ENCODE peak calls at places on chromosomes 2 and 18, in seven cellular contexts. G is cardiac fibroblast, E is AG09309, O is adipocyte, H is H7, J is left lung, L is HCT116. Y is an unnamed sample.

GRCh38 chr18:35564795-35565453 is 16.6 kb upstream of the GALNT1 start:
- DNase-seq in G (no peak), E (no peak), O (no peak), H (no peak), J (no peak), L (no peak), Y (no peak)

GRCh38 chr2:236338495-236339184 is 74.4 kb upstream of the ASB18 start:
- DNase-seq in G (no peak), E (no peak), O (peak; percentile 5), H (peak; percentile 84), J (no peak), L (no peak), Y (no peak)

GRCh38 chr2:196170681-196171247 is 614 bp downstream of the STK17B start:
- DNase-seq in G (peak; percentile 69), E (no peak), O (peak; percentile 62), H (peak; percentile 40), J (peak; percentile 89), L (no peak), Y (peak; percentile 83)

GRCh38 chr18:57900906-57901305 is 97.8 kb upstream of the ATP8B1 start:
- DNase-seq in G (peak; percentile 61), E (no peak), O (peak; percentile 12), H (no peak), J (no peak), L (no peak), Y (no peak)

GRCh38 chr2:23925702-23926288 is 1.1 kb downstream of the ATAD2B start:
- DNase-seq in G (peak; percentile 74), E (no peak), O (peak; percentile 73), H (peak; percentile 23), J (no peak), L (no peak), Y (no peak)

GRCh38 chr2:71893646-71894045 is 254.0 kb downstream of the CYP26B1 start:
- DNase-seq in G (no peak), E (no peak), O (no peak), H (peak; percentile 29), J (no peak), L (no peak), Y (no peak)

GRCh38 chr2:42182654-42183308 is 13.6 kb downstream of the EML4 start:
- DNase-seq in G (no peak), E (no peak), O (no peak), H (no peak), J (no peak), L (no peak), Y (no peak)

GRCh38 chr18:43866696-43867095 is 589.4 kb upstream of the SYT4 start:
- DNase-seq in G (no peak), E (no peak), O (no peak), H (no peak), J (no peak), L (no peak), Y (no peak)

GRCh38 chr18:484749-485464 is 15.6 kb downstream of the COLEC12 start:
- DNase-seq in G (no peak), E (no peak), O (no peak), H (no peak), J (no peak), L (no peak), Y (no peak)

GRCh38 chr2:120007851-120008250 is 5.0 kb upstream of the EPB41L5 start:
- DNase-seq in G (no peak), E (no peak), O (no peak), H (no peak), J (no peak), L (no peak), Y (no peak)

GRCh38 chr2:78546843-78547242 is 478.7 kb upstream of the REG3G start:
- DNase-seq in G (no peak), E (no peak), O (no peak), H (no peak), J (no peak), L (no peak), Y (no peak)

GRCh38 chr2:105324732-105325131 is 4.8 kb downstream of the TGFBRAP1 start:
- DNase-seq in G (peak; percentile 65), E (peak; percentile 71), O (peak; percentile 87), H (no peak), J (no peak), L (no peak), Y (no peak)

GRCh38 chr2:106205488-106205887 is 11.4 kb upstream of the UXS1 start:
- DNase-seq in G (no peak), E (no peak), O (no peak), H (no peak), J (no peak), L (no peak), Y (no peak)

GRCh38 chr2:99864561-99865216 is 277.7 kb downstream of the AFF3 start:
- DNase-seq in G (peak; percentile 63), E (peak; percentile 41), O (peak; percentile 76), H (no peak), J (no peak), L (no peak), Y (peak; percentile 43)

GRCh38 chr2:189555243-189555642 is 25.3 kb downstream of the SLC40A1 start:
- DNase-seq in G (no peak), E (no peak), O (peak; percentile 49), H (no peak), J (no peak), L (no peak), Y (no peak)
- H3K4me3 ChIP-seq in G (no peak overlapping the region), E (no peak overlapping the region), O (no peak overlapping the region), H (no peak overlapping the region), J (no peak overlapping the region), L (no peak overlapping the region), Y (no peak overlapping the region)

DNA sequence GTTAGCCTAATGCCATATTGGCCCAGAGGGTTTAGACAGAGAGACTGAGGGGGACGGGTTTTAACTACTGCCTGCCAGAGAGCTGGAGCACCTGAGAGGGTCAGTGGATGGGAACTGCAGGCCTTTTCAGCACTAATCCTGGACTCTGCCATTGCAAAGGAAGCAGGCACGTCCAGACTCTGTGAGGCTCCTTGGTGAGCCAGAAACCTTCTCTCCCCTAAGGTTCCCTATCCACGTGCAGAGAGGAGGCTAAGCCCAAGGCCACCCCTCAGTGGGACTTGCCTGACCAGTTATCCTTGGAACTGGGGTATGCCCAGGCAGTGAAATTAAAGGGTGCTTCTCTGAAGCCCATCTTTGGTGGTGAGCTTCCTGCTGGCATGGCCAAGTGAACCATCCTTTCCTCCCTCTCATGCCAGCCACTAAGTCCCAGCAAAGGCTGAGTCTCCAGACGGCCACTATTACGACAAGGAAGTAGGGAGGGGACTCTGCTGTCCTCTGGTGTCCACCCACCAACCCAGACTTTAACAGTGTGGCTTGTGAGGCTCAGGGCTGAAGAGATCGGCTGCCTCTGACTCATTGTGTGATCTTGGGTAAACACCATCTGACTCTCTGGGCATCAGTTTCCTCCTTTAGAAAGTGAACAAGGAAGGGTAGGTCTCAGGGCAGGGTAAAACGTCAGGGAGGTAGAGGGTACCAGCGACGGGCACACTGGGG is 3.9 kb upstream of the MLPH start:
- DNase-seq in G (peak; percentile 67), E (peak; percentile 21), O (peak; percentile 49), H (no peak), J (no peak), L (no peak), Y (no peak)
- H3K4me3 ChIP-seq in G (no peak overlapping the region), E (no peak overlapping the region), O (no peak overlapping the region), H (no peak overlapping the region), J (no peak overlapping the region), L (no peak overlapping the region), Y (no peak overlapping the region)

DNA sequence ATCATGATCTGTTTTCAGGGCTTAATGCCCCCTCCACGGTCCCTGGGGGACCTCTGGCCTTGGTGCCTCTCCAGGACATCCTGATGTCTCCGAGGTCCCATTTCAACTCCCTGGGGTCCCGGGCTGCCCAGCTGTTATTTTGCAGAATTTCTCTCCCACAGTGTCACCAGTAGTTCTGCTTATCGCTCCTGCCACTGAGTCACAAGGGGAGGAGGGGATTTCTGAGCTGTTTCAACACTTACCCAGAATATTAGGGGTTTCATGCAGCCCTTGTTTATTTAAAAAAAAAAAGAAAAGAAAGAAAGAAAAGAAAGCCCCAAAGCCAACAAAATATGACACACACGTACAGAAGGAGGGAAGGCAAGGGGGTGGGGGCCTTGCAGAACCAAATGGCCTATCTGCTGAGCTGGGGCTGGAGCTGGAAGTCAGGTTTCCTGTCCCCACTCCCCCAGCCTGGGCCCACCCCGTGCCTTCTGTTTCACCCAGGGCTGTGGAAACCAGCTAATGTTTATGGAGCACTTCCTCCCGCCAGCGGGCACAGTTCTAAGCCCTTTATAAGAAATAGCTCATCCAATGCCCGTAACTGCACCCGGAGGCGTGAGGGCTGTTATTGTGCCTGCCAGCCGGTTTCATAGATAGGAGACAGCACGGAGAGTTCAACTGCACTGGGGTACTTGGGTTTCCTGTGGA is 8.4 kb upstream of the ARID5A start:
- DNase-seq in G (peak; percentile 59), E (no peak), O (peak; percentile 50), H (peak; percentile 29), J (peak; percentile 83), L (no peak), Y (peak; percentile 93)
- H3K4me3 ChIP-seq in G (peak overlapping the region; percentile 45), E (peak overlapping the region; percentile 40), O (peak overlapping the region; percentile 71), H (peak overlapping the region; percentile 18), J (peak overlapping the region; percentile 51), L (no peak overlapping the region), Y (no peak overlapping the region)

GRCh38 chr2:240623531-240624010 is 1.7 kb upstream of the GPR35 start:
- DNase-seq in G (no peak), E (no peak), O (no peak), H (peak; percentile 62), J (peak; percentile 77), L (no peak), Y (peak; percentile 34)
- H3K4me3 ChIP-seq in G (no peak overlapping the region), E (no peak overlapping the region), O (no peak overlapping the region), H (no peak overlapping the region), J (no peak overlapping the region), L (no peak overlapping the region), Y (no peak overlapping the region)

DNA sequence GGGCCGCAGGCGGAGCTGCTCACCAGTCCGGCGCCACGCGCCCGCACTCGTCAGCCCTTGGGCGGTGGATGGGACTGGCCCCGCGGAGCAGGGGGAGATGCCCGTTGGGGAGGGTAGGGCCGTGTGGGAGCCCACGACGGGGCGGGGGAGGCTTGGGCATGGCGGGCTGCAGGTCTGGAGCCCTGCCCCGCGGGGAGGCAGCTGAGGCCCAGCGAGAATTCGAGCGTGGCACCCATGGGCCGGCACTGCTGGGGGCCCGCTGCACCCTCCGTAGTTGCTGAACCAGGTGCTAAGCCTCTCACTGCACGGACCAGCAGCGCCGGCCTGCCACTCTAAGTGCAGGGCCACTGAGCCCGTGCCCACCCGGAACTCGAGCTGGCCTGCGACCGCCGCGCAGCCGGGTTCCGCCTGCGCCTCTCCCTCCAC is 182.4 kb upstream of the ERBB4 start:
- DNase-seq in G (no peak), E (no peak), O (no peak), H (no peak), J (peak; percentile 73), L (no peak), Y (no peak)
- H3K4me3 ChIP-seq in G (no peak overlapping the region), E (no peak overlapping the region), O (no peak overlapping the region), H (no peak overlapping the region), J (no peak overlapping the region), L (no peak overlapping the region), Y (no peak overlapping the region)

GRCh38 chr2:231554748-231555545 is 24.7 kb upstream of the NMUR1 start:
- DNase-seq in G (peak; percentile 73), E (peak; percentile 7), O (peak; percentile 4), H (no peak), J (peak; percentile 90), L (no peak), Y (peak; percentile 84)
- H3K4me3 ChIP-seq in G (peak overlapping the region; percentile 35), E (peak overlapping the region; percentile 6), O (peak overlapping the region; percentile 63), H (no peak overlapping the region), J (peak overlapping the region; percentile 26), L (no peak overlapping the region), Y (no peak overlapping the region)

Y was measured in aorta.